ENCODE peak calls at places on chromosomes 3 and 15, in four cellular contexts. C is GM12878, X is SK-N-SH, L is HepG2. V is an unnamed sample.

GRCh38 chr3:48564022-48564421 is 441 bp upstream of the UCN2 start:
- DNase-seq in C (no peak), L (peak; percentile 58), X (no peak), V (no peak)

GRCh38 chr15:60120100-60120499 is 116.0 kb downstream of the FOXB1 start:
- DNase-seq in C (no peak), X (no peak), L (no peak), V (no peak)

GRCh38 chr15:64678126-64678819 is 97.1 kb downstream of the RBPMS2 start:
- DNase-seq in L (no peak), X (no peak), C (no peak), V (no peak)

GRCh38 chr15:50183112-50183794 is 1.3 kb downstream of the SLC27A2 start:
- DNase-seq in C (no peak), L (no peak), X (no peak), V (no peak)

GRCh38 chr3:10549617-10550228 is 44.3 kb upstream of the ATP2B2 start:
- DNase-seq in C (no peak), X (no peak), L (no peak), V (peak; percentile 16)

GRCh38 chr15:65189102-65189740 is 4.1 kb upstream of the CLPX start:
- DNase-seq in C (no peak), L (peak; percentile 54), X (peak; percentile 80), V (peak; percentile 56)

GRCh38 chr15:43991235-43991634 is 164.4 kb downstream of the WDR76 start:
- DNase-seq in X (peak; percentile 13), C (no peak), L (no peak), V (no peak)

GRCh38 chr3:72082121-72082715 is 297.3 kb upstream of the PROK2 start:
- DNase-seq in C (peak; percentile 80), L (no peak), X (no peak), V (no peak)

GRCh38 chr3:132756108-132756650 is 34.0 kb upstream of the NPHP3 start:
- DNase-seq in L (no peak), X (no peak), C (no peak), V (no peak)

GRCh38 chr3:57281710-57282109 is 10.8 kb downstream of the ASB14 start:
- DNase-seq in C (no peak), X (no peak), L (no peak), V (no peak)

GRCh38 chr3:14266361-14266760 is 87.7 kb downstream of the LSM3 start:
- DNase-seq in X (no peak), L (no peak), C (no peak), V (no peak)

GRCh38 chr3:77313843-77314242 is 273.9 kb downstream of the ROBO2 start:
- DNase-seq in X (no peak), C (no peak), L (no peak), V (no peak)

GRCh38 chr15:65055201-65055870 is 10.1 kb downstream of the SLC51B start:
- DNase-seq in C (no peak), X (peak; percentile 17), L (no peak), V (no peak)

GRCh38 chr15:70197945-70198361 is 100.2 kb upstream of the TLE3 start:
- DNase-seq in L (peak; percentile 52), C (no peak), X (no peak), V (no peak)

GRCh38 chr3:172201136-172201989 is 162.0 kb downstream of the FNDC3B start:
- DNase-seq in X (peak; percentile 26), L (no peak), C (no peak), V (no peak)

GRCh38 chr3:4943553-4943952 is 35.7 kb upstream of the BHLHE40 start:
- DNase-seq in C (no peak), X (no peak), L (peak; percentile 18), V (no peak)

GRCh38 chr3:73137736-73138403 is 76.4 kb downstream of the EBLN2 start:
- DNase-seq in L (no peak), C (no peak), X (peak; percentile 47), V (no peak)

GRCh38 chr15:90876512-90877170 is 7.7 kb upstream of the FES start:
- DNase-seq in L (no peak), C (no peak), X (no peak), V (no peak)

GRCh38 chr3:62923092-62923491 is 47.9 kb upstream of the CADPS start:
- DNase-seq in L (no peak), X (no peak), C (no peak), V (no peak)

GRCh38 chr3:150759319-150759718 is 3.6 kb downstream of the SIAH2 start:
- DNase-seq in X (no peak), L (no peak), C (no peak), V (no peak)

GRCh38 chr15:100572362-100572983 is 29.5 kb downstream of the LINS1 start:
- DNase-seq in C (no peak), X (no peak), L (no peak), V (no peak)

GRCh38 chr3:120820748-120821147 is 78.2 kb downstream of the GTF2E1 start:
- DNase-seq in C (no peak), X (no peak), L (peak; percentile 12), V (no peak)

GRCh38 chr3:67015702-67016500 is 17.8 kb downstream of the KBTBD8 start:
- DNase-seq in L (no peak), C (no peak), X (no peak), V (no peak)

GRCh38 chr3:141875893-141876380 is 506 bp upstream of the ATP1B3 start:
- DNase-seq in X (peak; percentile 72), L (no peak), C (no peak), V (peak; percentile 79)

GRCh38 chr3:79032686-79033318 is 735.0 kb downstream of the ROBO1 start:
- DNase-seq in X (peak; percentile 51), C (no peak), L (peak; percentile 52), V (no peak)

GRCh38 chr3:166829896-166830295 is 550.2 kb downstream of the ZBBX start:
- DNase-seq in L (peak; percentile 94), C (no peak), X (no peak), V (no peak)

GRCh38 chr15:78018968-78019644 is 58.4 kb downstream of the TBC1D2B start:
- DNase-seq in L (no peak), C (no peak), X (no peak), V (no peak)

GRCh38 chr3:111277226-111277625 is 205.6 kb downstream of the NECTIN3 start:
- DNase-seq in X (no peak), L (no peak), C (no peak), V (peak; percentile 39)

GRCh38 chr15:66841953-66842681 is 140.1 kb downstream of the SMAD6 start:
- DNase-seq in C (no peak), L (peak; percentile 54), X (peak; percentile 85), V (no peak)

GRCh38 chr15:97520689-97521088 is 439.8 kb upstream of the ARRDC4 start:
- DNase-seq in L (no peak), C (no peak), X (no peak), V (no peak)

GRCh38 chr15:59862191-59863155 is 141.6 kb upstream of the FOXB1 start:
- DNase-seq in C (no peak), X (no peak), L (no peak), V (peak; percentile 27)

GRCh38 chr3:87228316-87228715 is 1.2 kb downstream of the CHMP2B start:
- DNase-seq in X (no peak), C (no peak), L (peak; percentile 2), V (no peak)

GRCh38 chr3:140610544-140610943 is 67.3 kb upstream of the TRIM42 start:
- DNase-seq in L (no peak), X (no peak), C (no peak), V (no peak)

GRCh38 chr3:184172681-184173373 is 1.8 kb upstream of the AP2M1 start:
- DNase-seq in X (no peak), C (no peak), L (no peak), V (no peak)

GRCh38 chr3:65030847-65031463 is 343.2 kb upstream of the ADAMTS9 start:
- DNase-seq in C (no peak), L (no peak), X (no peak), V (no peak)

GRCh38 chr3:195854628-195855300 is 43.0 kb upstream of the MUC4 start:
- DNase-seq in C (no peak), X (no peak), L (no peak), V (no peak)

GRCh38 chr3:187773963-187774789 is 28.9 kb upstream of the BCL6 start:
- DNase-seq in X (no peak), C (no peak), L (no peak), V (no peak)

GRCh38 chr3:109265300-109265699 is 51.0 kb downstream of the DPPA2 start:
- DNase-seq in X (no peak), L (no peak), C (no peak), V (no peak)

GRCh38 chr3:9213019-9213646 is 36.3 kb downstream of the SRGAP3 start:
- DNase-seq in X (no peak), C (no peak), L (no peak), V (no peak)

GRCh38 chr3:188861847-188862740 is 309.7 kb upstream of the TPRG1 start:
- DNase-seq in X (no peak), L (no peak), C (no peak), V (no peak)
- TF ChIP-seq TCF12 in X (no peak), L (no peak), C (no peak), V (no peak)

GRCh38 chr3:178680037-178680436 is 143.8 kb downstream of the KCNMB2 start:
- DNase-seq in X (no peak), L (no peak), C (no peak), V (no peak)

GRCh38 chr3:178685591-178685906 is 149.3 kb downstream of the KCNMB2 start:
- DNase-seq in C (no peak), L (no peak), X (no peak), V (no peak)

GRCh38 chr3:178690571-178690970 is 154.3 kb downstream of the KCNMB2 start:
- DNase-seq in C (no peak), L (no peak), X (no peak), V (no peak)

GRCh38 chr3:178680489-178680888 is 144.3 kb downstream of the KCNMB2 start:
- DNase-seq in X (no peak), C (no peak), L (no peak), V (no peak)

GRCh38 chr3:178684881-178685590 is 148.8 kb downstream of the KCNMB2 start:
- DNase-seq in X (no peak), L (no peak), C (no peak), V (peak; percentile 56)
- TF ChIP-seq TCF12 in X (no peak), L (no peak), C (no peak), V (no peak)

DNA sequence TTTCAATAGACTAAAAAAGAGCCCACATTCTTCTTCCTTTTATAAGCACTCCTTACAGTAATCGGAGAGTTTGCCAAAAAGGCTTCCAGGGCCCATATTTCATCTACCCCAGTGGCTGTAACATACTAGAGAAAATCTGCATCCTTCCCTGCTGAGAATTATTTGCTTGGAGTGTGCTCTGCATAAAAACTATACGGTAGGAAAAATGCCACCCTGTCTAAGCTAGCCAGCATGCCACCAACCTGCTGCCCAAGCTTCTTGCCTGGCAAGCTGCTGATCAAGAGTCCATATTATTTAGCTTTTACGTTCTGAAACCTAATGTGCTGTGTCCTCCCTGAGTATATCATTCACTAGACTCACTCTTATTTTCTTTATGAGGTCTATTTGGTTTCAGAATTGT is 107.0 kb downstream of the FGF12 start:
- DNase-seq in C (no peak), L (no peak), X (no peak), V (no peak)
- TF ChIP-seq TCF12 in C (no peak), L (no peak), X (no peak), V (no peak)

DNA sequence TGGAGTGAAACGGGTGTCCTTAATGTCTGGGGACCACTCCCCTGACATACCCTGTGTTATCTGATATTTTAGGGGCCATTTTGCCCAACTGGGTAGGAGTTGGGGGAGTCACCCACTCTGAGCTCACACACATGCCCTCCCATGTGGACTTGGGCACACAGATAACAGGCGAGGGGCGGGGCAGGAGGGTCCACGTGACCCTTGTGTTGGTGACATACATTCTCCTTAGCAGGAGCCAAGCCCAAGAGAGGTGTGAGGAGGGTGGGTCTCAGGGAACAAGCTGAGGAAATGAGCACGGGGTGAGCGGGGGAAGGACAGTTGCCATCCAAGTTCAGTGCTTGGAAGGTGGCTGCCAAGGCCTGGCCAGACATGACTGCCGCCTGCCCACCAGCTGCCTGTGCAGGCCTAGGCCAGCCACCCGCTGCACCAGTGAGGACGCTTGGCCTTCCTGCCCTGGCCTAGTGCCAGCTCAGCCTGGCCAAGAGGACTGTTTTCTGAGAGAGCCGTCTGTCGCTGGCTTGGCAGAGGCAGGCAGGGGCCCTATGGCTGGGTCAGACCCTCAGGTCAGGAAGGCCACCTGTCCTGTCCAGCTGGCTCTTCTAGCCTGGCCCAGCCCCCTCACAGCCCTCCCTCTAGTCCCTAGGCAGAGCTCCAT is 31.3 kb upstream of the TMEM115 start:
- DNase-seq in X (peak; percentile 90), C (no peak), L (no peak), V (no peak)
- TF ChIP-seq TCF12 in X (peak; percentile 24), C (no peak), L (no peak), V (no peak)

V was measured in H1.